ENCODE peak calls at places on chromosomes 16 and 17, in ten cellular contexts. One of them, this sample, is unnamed.

GRCh38 chr17:55198690-55199370 is 65.9 kb upstream of the HLF start:
- DNase-seq in H1: no peak
- DNase-seq in heart left ventricle: no peak
- DNase-seq in upper lobe of left lung: no peak
- DNase-seq in A549: no peak
- DNase-seq in tibial nerve: no peak
- DNase-seq in transverse colon: no peak
- DNase-seq in IMR-90: no peak
- DNase-seq in ovary: no peak
- DNase-seq in body of pancreas: no peak
- DNase-seq in this sample: no peak

GRCh38 chr16:728131-728889 is 1.4 kb downstream of the HAGHL start:
- DNase-seq in H1: no peak
- DNase-seq in heart left ventricle: peak; percentile 65
- DNase-seq in upper lobe of left lung: peak; percentile 94
- DNase-seq in A549: peak; percentile 88
- DNase-seq in tibial nerve: no peak
- DNase-seq in transverse colon: peak; percentile 79
- DNase-seq in IMR-90: peak; percentile 78
- DNase-seq in ovary: peak; percentile 41
- DNase-seq in body of pancreas: no peak
- DNase-seq in this sample: no peak

GRCh38 chr16:24729967-24730815 is 740 bp downstream of the TNRC6A start:
- DNase-seq in H1: no peak
- DNase-seq in heart left ventricle: peak; percentile 47
- DNase-seq in upper lobe of left lung: no peak
- DNase-seq in A549: peak; percentile 9
- DNase-seq in tibial nerve: no peak
- DNase-seq in transverse colon: peak; percentile 43
- DNase-seq in IMR-90: peak; percentile 18
- DNase-seq in ovary: peak; percentile 38
- DNase-seq in body of pancreas: peak; percentile 36
- DNase-seq in this sample: no peak

GRCh38 chr16:65497571-65497970 is 375.7 kb upstream of the CDH11 start:
- DNase-seq in H1: no peak
- DNase-seq in heart left ventricle: no peak
- DNase-seq in upper lobe of left lung: no peak
- DNase-seq in A549: no peak
- DNase-seq in tibial nerve: no peak
- DNase-seq in transverse colon: no peak
- DNase-seq in IMR-90: peak; percentile 33
- DNase-seq in ovary: no peak
- DNase-seq in body of pancreas: no peak
- DNase-seq in this sample: no peak

GRCh38 chr16:53415504-53415903 is 18.8 kb upstream of the RBL2 start:
- DNase-seq in H1: no peak
- DNase-seq in heart left ventricle: no peak
- DNase-seq in upper lobe of left lung: no peak
- DNase-seq in A549: peak; percentile 22
- DNase-seq in tibial nerve: no peak
- DNase-seq in transverse colon: no peak
- DNase-seq in IMR-90: no peak
- DNase-seq in ovary: no peak
- DNase-seq in body of pancreas: no peak
- DNase-seq in this sample: no peak

GRCh38 chr16:81076566-81077076 is 417 bp downstream of the C16orf46 start:
- DNase-seq in H1: no peak
- DNase-seq in heart left ventricle: peak; percentile 90
- DNase-seq in upper lobe of left lung: no peak
- DNase-seq in A549: peak; percentile 87
- DNase-seq in tibial nerve: peak; percentile 85
- DNase-seq in transverse colon: peak; percentile 93
- DNase-seq in IMR-90: peak; percentile 76
- DNase-seq in ovary: peak; percentile 90
- DNase-seq in body of pancreas: peak; percentile 92
- DNase-seq in this sample: peak; percentile 92

GRCh38 chr16:27291106-27291505 is 22.5 kb upstream of the NSMCE1 start:
- DNase-seq in H1: no peak
- DNase-seq in heart left ventricle: no peak
- DNase-seq in upper lobe of left lung: no peak
- DNase-seq in A549: no peak
- DNase-seq in tibial nerve: no peak
- DNase-seq in transverse colon: no peak
- DNase-seq in IMR-90: no peak
- DNase-seq in ovary: no peak
- DNase-seq in body of pancreas: no peak
- DNase-seq in this sample: no peak

GRCh38 chr17:43467981-43468541 is 15.7 kb upstream of the DHX8 start:
- DNase-seq in H1: no peak
- DNase-seq in heart left ventricle: no peak
- DNase-seq in upper lobe of left lung: no peak
- DNase-seq in A549: no peak
- DNase-seq in tibial nerve: no peak
- DNase-seq in transverse colon: no peak
- DNase-seq in IMR-90: peak; percentile 85
- DNase-seq in ovary: no peak
- DNase-seq in body of pancreas: no peak
- DNase-seq in this sample: no peak

GRCh38 chr16:69150146-69150865 is 17.9 kb downstream of the UTP4 start:
- DNase-seq in H1: no peak
- DNase-seq in heart left ventricle: peak; percentile 46
- DNase-seq in upper lobe of left lung: no peak
- DNase-seq in A549: peak; percentile 76
- DNase-seq in tibial nerve: no peak
- DNase-seq in transverse colon: peak; percentile 60
- DNase-seq in IMR-90: peak; percentile 81
- DNase-seq in ovary: peak; percentile 34
- DNase-seq in body of pancreas: peak; percentile 58
- DNase-seq in this sample: no peak

GRCh38 chr16:79267781-79268180 is 332.8 kb downstream of the MAF start:
- DNase-seq in H1: no peak
- DNase-seq in heart left ventricle: no peak
- DNase-seq in upper lobe of left lung: peak; percentile 45
- DNase-seq in A549: no peak
- DNase-seq in tibial nerve: no peak
- DNase-seq in transverse colon: no peak
- DNase-seq in IMR-90: no peak
- DNase-seq in ovary: no peak
- DNase-seq in body of pancreas: no peak
- DNase-seq in this sample: no peak

GRCh38 chr16:80197790-80198201 is 343.0 kb upstream of the DYNLRB2 start:
- DNase-seq in H1: no peak
- DNase-seq in heart left ventricle: no peak
- DNase-seq in upper lobe of left lung: no peak
- DNase-seq in A549: peak; percentile 87
- DNase-seq in tibial nerve: no peak
- DNase-seq in transverse colon: no peak
- DNase-seq in IMR-90: peak; percentile 93
- DNase-seq in ovary: no peak
- DNase-seq in body of pancreas: no peak
- DNase-seq in this sample: no peak

GRCh38 chr16:29736764-29737163 is 9.0 kb downstream of the C16orf54 start:
- DNase-seq in H1: no peak
- DNase-seq in heart left ventricle: no peak
- DNase-seq in upper lobe of left lung: no peak
- DNase-seq in A549: no peak
- DNase-seq in tibial nerve: no peak
- DNase-seq in transverse colon: peak; percentile 53
- DNase-seq in IMR-90: no peak
- DNase-seq in ovary: no peak
- DNase-seq in body of pancreas: no peak
- DNase-seq in this sample: no peak

GRCh38 chr17:81049973-81050551 is 15.1 kb downstream of the BAIAP2 start:
- DNase-seq in H1: no peak
- DNase-seq in heart left ventricle: no peak
- DNase-seq in upper lobe of left lung: peak; percentile 90
- DNase-seq in A549: peak; percentile 41
- DNase-seq in tibial nerve: no peak
- DNase-seq in transverse colon: peak; percentile 82
- DNase-seq in IMR-90: no peak
- DNase-seq in ovary: no peak
- DNase-seq in body of pancreas: peak; percentile 39
- DNase-seq in this sample: no peak

GRCh38 chr17:80780381-80781187 is 211.1 kb upstream of the CHMP6 start:
- DNase-seq in H1: no peak
- DNase-seq in heart left ventricle: no peak
- DNase-seq in upper lobe of left lung: no peak
- DNase-seq in A549: no peak
- DNase-seq in tibial nerve: no peak
- DNase-seq in transverse colon: no peak
- DNase-seq in IMR-90: peak; percentile 74
- DNase-seq in ovary: no peak
- DNase-seq in body of pancreas: no peak
- DNase-seq in this sample: peak; percentile 63

GRCh38 chr17:13437966-13438779 is 163.6 kb downstream of the HS3ST3A1 start:
- DNase-seq in H1: no peak
- DNase-seq in heart left ventricle: no peak
- DNase-seq in upper lobe of left lung: no peak
- DNase-seq in A549: no peak
- DNase-seq in tibial nerve: no peak
- DNase-seq in transverse colon: peak; percentile 61
- DNase-seq in IMR-90: no peak
- DNase-seq in ovary: no peak
- DNase-seq in body of pancreas: no peak
- DNase-seq in this sample: no peak

GRCh38 chr16:76899767-76900166 is 291.2 kb upstream of the MON1B start:
- DNase-seq in H1: no peak
- DNase-seq in heart left ventricle: no peak
- DNase-seq in upper lobe of left lung: no peak
- DNase-seq in A549: no peak
- DNase-seq in tibial nerve: no peak
- DNase-seq in transverse colon: no peak
- DNase-seq in IMR-90: no peak
- DNase-seq in ovary: no peak
- DNase-seq in body of pancreas: no peak
- DNase-seq in this sample: no peak

GRCh38 chr17:1645207-1646171 is at the start of gene SCARF1:
- DNase-seq in H1: no peak
- DNase-seq in heart left ventricle: peak; percentile 86
- DNase-seq in upper lobe of left lung: peak; percentile 87
- DNase-seq in A549: no peak
- DNase-seq in tibial nerve: no peak
- DNase-seq in transverse colon: no peak
- DNase-seq in IMR-90: no peak
- DNase-seq in ovary: no peak
- DNase-seq in body of pancreas: no peak
- DNase-seq in this sample: no peak

GRCh38 chr17:76271669-76272540 is 6.8 kb downstream of the UBALD2 start:
- DNase-seq in H1: no peak
- DNase-seq in heart left ventricle: no peak
- DNase-seq in upper lobe of left lung: peak; percentile 87
- DNase-seq in A549: no peak
- DNase-seq in tibial nerve: no peak
- DNase-seq in transverse colon: peak; percentile 71
- DNase-seq in IMR-90: no peak
- DNase-seq in ovary: peak; percentile 40
- DNase-seq in body of pancreas: peak; percentile 66
- DNase-seq in this sample: no peak

GRCh38 chr17:76272541-76273434 is 7.6 kb downstream of the UBALD2 start:
- DNase-seq in H1: no peak
- DNase-seq in heart left ventricle: no peak
- DNase-seq in upper lobe of left lung: peak; percentile 84
- DNase-seq in A549: no peak
- DNase-seq in tibial nerve: no peak
- DNase-seq in transverse colon: no peak
- DNase-seq in IMR-90: no peak
- DNase-seq in ovary: no peak
- DNase-seq in body of pancreas: no peak
- DNase-seq in this sample: no peak

GRCh38 chr17:76268991-76269981 is 4.1 kb downstream of the UBALD2 start:
- DNase-seq in H1: no peak
- DNase-seq in heart left ventricle: no peak
- DNase-seq in upper lobe of left lung: no peak
- DNase-seq in A549: no peak
- DNase-seq in tibial nerve: no peak
- DNase-seq in transverse colon: no peak
- DNase-seq in IMR-90: no peak
- DNase-seq in ovary: no peak
- DNase-seq in body of pancreas: no peak
- DNase-seq in this sample: no peak

GRCh38 chr17:76270127-76270592 is 5.0 kb downstream of the UBALD2 start:
- DNase-seq in H1: no peak
- DNase-seq in heart left ventricle: no peak
- DNase-seq in upper lobe of left lung: peak; percentile 80
- DNase-seq in A549: no peak
- DNase-seq in tibial nerve: no peak
- DNase-seq in transverse colon: no peak
- DNase-seq in IMR-90: no peak
- DNase-seq in ovary: no peak
- DNase-seq in body of pancreas: no peak
- DNase-seq in this sample: no peak

GRCh38 chr17:76270770-76271668 is 5.9 kb downstream of the UBALD2 start:
- DNase-seq in H1: no peak
- DNase-seq in heart left ventricle: no peak
- DNase-seq in upper lobe of left lung: no peak
- DNase-seq in A549: no peak
- DNase-seq in tibial nerve: no peak
- DNase-seq in transverse colon: no peak
- DNase-seq in IMR-90: no peak
- DNase-seq in ovary: no peak
- DNase-seq in body of pancreas: no peak
- DNase-seq in this sample: no peak
- H3K4me3 ChIP-seq in H1: no peak overlapping the region
- H3K4me3 ChIP-seq in heart left ventricle: no peak overlapping the region
- H3K4me3 ChIP-seq in upper lobe of left lung: peak overlapping the region; percentile 40
- H3K4me3 ChIP-seq in A549: no peak overlapping the region
- H3K4me3 ChIP-seq in tibial nerve: no peak overlapping the region
- H3K4me3 ChIP-seq in transverse colon: peak overlapping the region; percentile 26
- H3K4me3 ChIP-seq in IMR-90: no peak overlapping the region
- H3K4me3 ChIP-seq in ovary: no peak overlapping the region
- H3K4me3 ChIP-seq in body of pancreas: no peak overlapping the region
- H3K4me3 ChIP-seq in this sample: peak overlapping the region; percentile 42

GRCh38 chr16:84996365-84996764 is 15.0 kb downstream of the ZDHHC7 start:
- DNase-seq in H1: no peak
- DNase-seq in heart left ventricle: no peak
- DNase-seq in upper lobe of left lung: no peak
- DNase-seq in A549: no peak
- DNase-seq in tibial nerve: no peak
- DNase-seq in transverse colon: no peak
- DNase-seq in IMR-90: no peak
- DNase-seq in ovary: no peak
- DNase-seq in body of pancreas: no peak
- DNase-seq in this sample: no peak
- H3K4me1 ChIP-seq in H1: no peaks in the 10 kb centered on the region
- H3K4me1 ChIP-seq in heart left ventricle: peaks cover 21% of the 10 kb centered on the region
- H3K4me1 ChIP-seq in upper lobe of left lung: peaks cover 75% of the 10 kb centered on the region
- H3K4me1 ChIP-seq in A549: peaks cover 78% of the 10 kb centered on the region
- H3K4me1 ChIP-seq in tibial nerve: peaks cover 41% of the 10 kb centered on the region
- H3K4me1 ChIP-seq in transverse colon: peaks cover 49% of the 10 kb centered on the region
- H3K4me1 ChIP-seq in IMR-90: peaks cover 47% of the 10 kb centered on the region
- H3K4me1 ChIP-seq in ovary: peaks cover 20% of the 10 kb centered on the region
- H3K4me1 ChIP-seq in body of pancreas: peaks cover 58% of the 10 kb centered on the region
- H3K4me1 ChIP-seq in this sample: peaks cover 77% of the 10 kb centered on the region

GRCh38 chr17:41424111-41424635 is at the start of gene KRT37:
- DNase-seq in H1: no peak
- DNase-seq in heart left ventricle: no peak
- DNase-seq in upper lobe of left lung: peak; percentile 52
- DNase-seq in A549: no peak
- DNase-seq in tibial nerve: no peak
- DNase-seq in transverse colon: no peak
- DNase-seq in IMR-90: no peak
- DNase-seq in ovary: no peak
- DNase-seq in body of pancreas: no peak
- DNase-seq in this sample: no peak
- TF ChIP-seq POLR2A in H1: no peak
- TF ChIP-seq POLR2A in heart left ventricle: no peak
- TF ChIP-seq POLR2A in upper lobe of left lung: no peak
- TF ChIP-seq POLR2A in A549: no peak
- TF ChIP-seq POLR2A in tibial nerve: no peak
- TF ChIP-seq POLR2A in transverse colon: no peak
- TF ChIP-seq POLR2A in IMR-90: no peak
- TF ChIP-seq POLR2A in ovary: no peak
- TF ChIP-seq POLR2A in body of pancreas: no peak
- TF ChIP-seq POLR2A in this sample: no peak

GRCh38 chr17:39774043-39774442 is 36.3 kb downstream of the GRB7 start:
- DNase-seq in H1: no peak
- DNase-seq in heart left ventricle: no peak
- DNase-seq in upper lobe of left lung: no peak
- DNase-seq in A549: no peak
- DNase-seq in tibial nerve: no peak
- DNase-seq in transverse colon: no peak
- DNase-seq in IMR-90: no peak
- DNase-seq in ovary: no peak
- DNase-seq in body of pancreas: no peak
- DNase-seq in this sample: no peak
- H3K4me3 ChIP-seq in H1: no peak overlapping the region
- H3K4me3 ChIP-seq in heart left ventricle: no peak overlapping the region
- H3K4me3 ChIP-seq in upper lobe of left lung: no peak overlapping the region
- H3K4me3 ChIP-seq in A549: no peak overlapping the region
- H3K4me3 ChIP-seq in tibial nerve: no peak overlapping the region
- H3K4me3 ChIP-seq in transverse colon: no peak overlapping the region
- H3K4me3 ChIP-seq in IMR-90: no peak overlapping the region
- H3K4me3 ChIP-seq in ovary: no peak overlapping the region
- H3K4me3 ChIP-seq in body of pancreas: no peak overlapping the region
- H3K4me3 ChIP-seq in this sample: no peak overlapping the region

This sample was measured in suprapubic skin.